ENCODE peak calls at places on chromosomes 1 and 21, in nine cellular contexts. F is heart left ventricle, M is tibial artery, Z is colonic mucosa, G is tibial nerve, C is BE2C, N is aorta, E is left ventricle myocardium inferior, H is brain microvascular endothelial cell. L is an unnamed sample.
A peak's percentile ranks its signal among the peaks of the same experiment; 100 is the strongest.

GRCh38 chr1:26768755-26769154 is 19.0 kb upstream of the PIGV start:
- DNase-seq in F (peak; percentile 46), M (no peak), N (no peak), C (no peak), E (no peak), Z (no peak), G (no peak), H (peak; percentile 49), L (no peak)

GRCh38 chr1:50978144-50978851 is 8.3 kb downstream of the CDKN2C start:
- DNase-seq in Z (peak; percentile 76), G (peak; percentile 27), M (peak; percentile 53), H (no peak), C (peak; percentile 81), E (peak; percentile 67), F (peak; percentile 74), N (peak; percentile 77), L (peak; percentile 89)

GRCh38 chr1:234755449-234755863 is 145.5 kb upstream of the IRF2BP2 start:
- DNase-seq in F (peak; percentile 66), Z (peak; percentile 80), N (peak; percentile 88), C (peak; percentile 67), E (peak; percentile 76), M (peak; percentile 91), H (peak; percentile 94), G (peak; percentile 90), L (no peak)

GRCh38 chr1:245132771-245133170 is 22.0 kb upstream of the KIF26B start:
- DNase-seq in E (no peak), H (no peak), M (no peak), N (no peak), C (no peak), G (no peak), F (no peak), Z (no peak), L (no peak)

GRCh38 chr1:34262023-34262422 is 85.3 kb downstream of the C1orf94 start:
- DNase-seq in M (no peak), N (no peak), G (no peak), Z (no peak), F (no peak), H (no peak), C (no peak), E (no peak), L (no peak)

GRCh38 chr1:192984058-192984457 is 75.1 kb downstream of the UCHL5 start:
- DNase-seq in N (no peak), G (no peak), M (no peak), C (no peak), F (no peak), H (no peak), Z (no peak), E (no peak), L (no peak)

GRCh38 chr1:194300776-194301175 is 1114.4 kb upstream of the B3GALT2 start:
- DNase-seq in Z (no peak), F (no peak), N (no peak), E (no peak), C (no peak), M (no peak), G (no peak), H (no peak), L (no peak)

GRCh38 chr1:161511018-161511755 is 5.9 kb downstream of the FCGR2A start:
- DNase-seq in Z (no peak), M (no peak), F (no peak), G (no peak), H (no peak), N (no peak), E (no peak), C (peak; percentile 28), L (no peak)

GRCh38 chr1:183711691-183712401 is 58.7 kb upstream of the APOBEC4 start:
- DNase-seq in Z (no peak), H (peak; percentile 30), C (no peak), G (no peak), E (peak; percentile 37), N (no peak), F (peak; percentile 43), M (no peak), L (no peak)

GRCh38 chr1:183882328-183883167 is 77.6 kb downstream of the RGL1 start:
- DNase-seq in Z (no peak), E (no peak), G (no peak), C (no peak), N (no peak), F (no peak), H (no peak), M (no peak), L (no peak)

GRCh38 chr1:18884419-18884717 is 18.0 kb downstream of the ALDH4A1 start:
- DNase-seq in Z (no peak), N (no peak), F (no peak), E (no peak), H (no peak), C (no peak), G (no peak), M (no peak), L (no peak)
- H3K36me3 ChIP-seq in Z (no peaks in the 10 kb centered on the region), N (no peaks in the 10 kb centered on the region), F (no peaks in the 10 kb centered on the region), E (peaks cover 29% of the 10 kb centered on the region), H (no peaks in the 10 kb centered on the region), C (no peaks in the 10 kb centered on the region), G (peaks cover 84% of the 10 kb centered on the region), M (peaks cover 24% of the 10 kb centered on the region), L (no peaks in the 10 kb centered on the region)

DNA sequence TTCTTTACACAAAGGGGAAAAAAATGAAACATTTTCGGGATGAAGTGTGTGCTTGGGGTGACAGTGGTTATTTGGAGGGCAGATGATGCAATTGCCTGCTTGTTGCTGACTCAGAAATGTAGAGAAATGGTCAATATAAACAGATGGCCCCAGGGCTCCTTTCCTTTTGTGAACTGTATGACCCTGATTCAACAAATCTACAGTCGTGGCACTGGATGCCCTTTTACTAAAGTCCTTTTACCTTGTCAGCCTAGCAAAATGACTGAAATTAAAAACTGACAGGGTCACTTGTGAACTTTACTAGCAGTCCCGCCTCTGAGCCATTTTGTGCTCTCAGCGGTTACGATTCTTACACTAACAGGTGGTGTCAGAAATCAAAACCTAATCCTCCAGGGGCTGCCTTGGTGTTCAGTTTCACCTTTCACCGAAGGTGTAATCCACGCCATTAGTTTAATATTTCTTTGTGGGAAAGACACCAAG is 49.8 kb downstream of the GREM2 start:
- DNase-seq in F (no peak), G (no peak), Z (no peak), C (no peak), E (no peak), H (no peak), M (no peak), N (no peak), L (no peak)
- H3K4me3 ChIP-seq in F (no peak overlapping the region), G (no peak overlapping the region), Z (no peak overlapping the region), C (no peak overlapping the region), E (no peak overlapping the region), H (no peak overlapping the region), M (no peak overlapping the region), N (no peak overlapping the region), L (no peak overlapping the region)

GRCh38 chr1:110150330-110151174 is at the start of gene SLC6A17:
- DNase-seq in M (no peak), G (no peak), H (peak; percentile 43), E (no peak), Z (no peak), N (no peak), F (no peak), C (peak; percentile 81), L (peak; percentile 91)

GRCh38 chr1:110152133-110152785 is 2.0 kb downstream of the SLC6A17 start:
- DNase-seq in E (no peak), F (no peak), Z (no peak), H (peak; percentile 20), G (no peak), C (no peak), N (no peak), M (no peak), L (no peak)

GRCh38 chr1:110148961-110149360 is 1.3 kb upstream of the SLC6A17 start:
- DNase-seq in Z (no peak), E (no peak), N (no peak), M (no peak), H (no peak), C (no peak), G (no peak), F (no peak), L (no peak)

GRCh38 chr1:110153407-110153950 is 3.2 kb downstream of the SLC6A17 start:
- DNase-seq in H (no peak), M (no peak), E (no peak), N (no peak), F (no peak), Z (no peak), G (no peak), C (no peak), L (no peak)

DNA sequence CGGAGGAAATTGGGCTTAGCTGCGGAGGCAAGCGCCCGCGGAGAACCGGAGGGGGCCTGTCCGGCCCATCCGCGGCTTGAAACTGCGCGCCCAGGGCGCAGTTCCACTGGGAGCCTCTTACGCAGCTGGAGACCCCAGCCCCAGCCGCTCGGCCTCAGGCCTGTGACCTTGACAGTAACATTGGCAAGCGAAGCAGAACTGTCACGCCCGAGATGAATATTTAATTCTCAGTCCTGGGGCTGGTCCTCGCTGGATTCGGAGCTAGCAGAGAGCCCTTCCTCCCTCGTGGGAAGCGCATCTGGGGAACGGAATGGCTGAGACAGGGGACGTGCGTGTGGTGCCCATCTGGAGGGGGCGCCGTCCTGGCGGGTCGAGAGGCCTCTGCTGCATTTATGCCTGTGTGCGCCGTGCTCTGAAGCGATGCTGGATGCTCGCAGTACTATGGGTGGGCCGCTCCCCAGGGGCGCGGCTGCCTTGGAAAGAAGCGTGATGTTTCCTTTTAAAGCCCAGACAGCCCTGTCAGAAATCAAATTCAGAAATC is 951 bp downstream of the SLC6A17 start:
- DNase-seq in H (no peak), C (no peak), N (no peak), G (no peak), M (no peak), E (no peak), Z (no peak), F (no peak), L (peak; percentile 78)
- H3K27me3 ChIP-seq in H (peaks cover 10% of the 10 kb centered on the region), C (peaks cover 52% of the 10 kb centered on the region), N (no peaks in the 10 kb centered on the region), G (no peaks in the 10 kb centered on the region), M (peaks cover 74% of the 10 kb centered on the region), E (peaks cover 100% of the 10 kb centered on the region), Z (peaks cover 25% of the 10 kb centered on the region), F (peaks cover 29% of the 10 kb centered on the region), L (peaks cover 91% of the 10 kb centered on the region)

GRCh38 chr21:32477424-32477745 is 64.9 kb downstream of the EVA1C start:
- DNase-seq in Z (no peak), E (no peak), M (no peak), N (no peak), H (no peak), F (no peak), C (no peak), G (no peak), L (no peak)
- H3K36me3 ChIP-seq in Z (no peaks in the 10 kb centered on the region), E (peaks cover 41% of the 10 kb centered on the region), M (peaks cover 23% of the 10 kb centered on the region), N (peaks cover 2% of the 10 kb centered on the region), H (no peaks in the 10 kb centered on the region), F (peaks cover 24% of the 10 kb centered on the region), C (no peaks in the 10 kb centered on the region), G (peaks cover 32% of the 10 kb centered on the region), L (no peaks in the 10 kb centered on the region)

GRCh38 chr1:119896303-119896702 is at the start of gene ADAM30:
- DNase-seq in Z (no peak), M (no peak), H (no peak), C (no peak), E (no peak), N (no peak), F (no peak), G (no peak), L (peak; percentile 81)
- H3K4me3 ChIP-seq in Z (no peak within 1 kb of the TSS), M (no peak within 1 kb of the TSS), H (no peak within 1 kb of the TSS), C (no peak within 1 kb of the TSS), E (no peak within 1 kb of the TSS), N (no peak within 1 kb of the TSS), F (no peak within 1 kb of the TSS), G (no peak within 1 kb of the TSS), L (no peak within 1 kb of the TSS)

L was measured in H7.